ENCODE peak calls at places on chromosomes 6 and 20, in ten cellular contexts. One of them, this sample, is unnamed.

GRCh38 chr20:24917797-24918578 is 31.1 kb upstream of the CST7 start:
- DNase-seq in Panc1: peak
- DNase-seq in vagina: no peak
- DNase-seq in transverse colon: peak
- DNase-seq in nephron progenitor cell: peak
- DNase-seq in gastrocnemius medialis: no peak
- DNase-seq in pancreas: peak
- DNase-seq in mammary epithelial cell: peak
- DNase-seq in cardiac muscle cell: peak
- DNase-seq in IMR-90: peak
- DNase-seq in this sample: peak

GRCh38 chr6:9397981-9398559 is 962.7 kb upstream of the SLC35B3 start:
- DNase-seq in vagina: no peak
- DNase-seq in cardiac muscle cell: peak
- DNase-seq in transverse colon: peak
- DNase-seq in gastrocnemius medialis: no peak
- DNase-seq in mammary epithelial cell: no peak
- DNase-seq in IMR-90: no peak
- DNase-seq in pancreas: peak
- DNase-seq in nephron progenitor cell: no peak
- DNase-seq in Panc1: no peak
- DNase-seq in this sample: peak

GRCh38 chr6:10610289-10610688 is 84.1 kb downstream of the C6orf52 start:
- DNase-seq in Panc1: no peak
- DNase-seq in nephron progenitor cell: no peak
- DNase-seq in mammary epithelial cell: no peak
- DNase-seq in gastrocnemius medialis: no peak
- DNase-seq in vagina: no peak
- DNase-seq in pancreas: no peak
- DNase-seq in transverse colon: peak
- DNase-seq in cardiac muscle cell: no peak
- DNase-seq in IMR-90: peak
- DNase-seq in this sample: no peak

GRCh38 chr20:24045621-24046020 is 57.0 kb upstream of the GGTLC1 start:
- DNase-seq in transverse colon: no peak
- DNase-seq in pancreas: no peak
- DNase-seq in gastrocnemius medialis: no peak
- DNase-seq in nephron progenitor cell: no peak
- DNase-seq in mammary epithelial cell: no peak
- DNase-seq in IMR-90: no peak
- DNase-seq in vagina: no peak
- DNase-seq in Panc1: no peak
- DNase-seq in cardiac muscle cell: no peak
- DNase-seq in this sample: no peak

GRCh38 chr6:122734529-122735203 is 44.9 kb upstream of the FABP7 start:
- DNase-seq in mammary epithelial cell: no peak
- DNase-seq in pancreas: no peak
- DNase-seq in Panc1: no peak
- DNase-seq in vagina: no peak
- DNase-seq in transverse colon: no peak
- DNase-seq in IMR-90: no peak
- DNase-seq in nephron progenitor cell: no peak
- DNase-seq in cardiac muscle cell: no peak
- DNase-seq in gastrocnemius medialis: no peak
- DNase-seq in this sample: no peak

GRCh38 chr20:20083796-20084195 is 31.5 kb downstream of the CFAP61 start:
- DNase-seq in mammary epithelial cell: peak
- DNase-seq in nephron progenitor cell: no peak
- DNase-seq in cardiac muscle cell: peak
- DNase-seq in gastrocnemius medialis: no peak
- DNase-seq in IMR-90: peak
- DNase-seq in Panc1: peak
- DNase-seq in vagina: no peak
- DNase-seq in transverse colon: no peak
- DNase-seq in pancreas: no peak
- DNase-seq in this sample: no peak

GRCh38 chr6:22106445-22106844 is 190.4 kb downstream of the PRL start:
- DNase-seq in vagina: no peak
- DNase-seq in gastrocnemius medialis: no peak
- DNase-seq in Panc1: no peak
- DNase-seq in mammary epithelial cell: no peak
- DNase-seq in nephron progenitor cell: no peak
- DNase-seq in cardiac muscle cell: no peak
- DNase-seq in pancreas: no peak
- DNase-seq in transverse colon: no peak
- DNase-seq in IMR-90: no peak
- DNase-seq in this sample: no peak

GRCh38 chr6:110523461-110524021 is 47.1 kb upstream of the SLC22A16 start:
- DNase-seq in mammary epithelial cell: peak
- DNase-seq in pancreas: no peak
- DNase-seq in gastrocnemius medialis: no peak
- DNase-seq in transverse colon: no peak
- DNase-seq in IMR-90: no peak
- DNase-seq in cardiac muscle cell: no peak
- DNase-seq in vagina: no peak
- DNase-seq in nephron progenitor cell: no peak
- DNase-seq in Panc1: no peak
- DNase-seq in this sample: no peak

GRCh38 chr6:92893741-92894140 is 525.6 kb downstream of the EPHA7 start:
- DNase-seq in mammary epithelial cell: no peak
- DNase-seq in nephron progenitor cell: no peak
- DNase-seq in Panc1: no peak
- DNase-seq in transverse colon: no peak
- DNase-seq in gastrocnemius medialis: no peak
- DNase-seq in cardiac muscle cell: no peak
- DNase-seq in IMR-90: no peak
- DNase-seq in pancreas: no peak
- DNase-seq in vagina: no peak
- DNase-seq in this sample: no peak
- TF ChIP-seq CTCF in mammary epithelial cell: no peak
- TF ChIP-seq CTCF in nephron progenitor cell: no peak
- TF ChIP-seq CTCF in Panc1: no peak
- TF ChIP-seq CTCF in transverse colon: no peak
- TF ChIP-seq CTCF in gastrocnemius medialis: no peak
- TF ChIP-seq CTCF in cardiac muscle cell: no peak
- TF ChIP-seq CTCF in IMR-90: no peak
- TF ChIP-seq CTCF in pancreas: no peak
- TF ChIP-seq CTCF in vagina: no peak
- TF ChIP-seq CTCF in this sample: no peak

GRCh38 chr6:52284131-52284459 is 447 bp downstream of the MCM3 start:
- DNase-seq in nephron progenitor cell: peak
- DNase-seq in mammary epithelial cell: no peak
- DNase-seq in gastrocnemius medialis: no peak
- DNase-seq in IMR-90: peak
- DNase-seq in pancreas: peak
- DNase-seq in Panc1: no peak
- DNase-seq in vagina: no peak
- DNase-seq in transverse colon: peak
- DNase-seq in cardiac muscle cell: peak
- DNase-seq in this sample: peak

GRCh38 chr6:52286798-52287432 is 2.4 kb upstream of the MCM3 start:
- DNase-seq in mammary epithelial cell: peak
- DNase-seq in gastrocnemius medialis: no peak
- DNase-seq in IMR-90: peak
- DNase-seq in nephron progenitor cell: peak
- DNase-seq in pancreas: peak
- DNase-seq in transverse colon: peak
- DNase-seq in Panc1: peak
- DNase-seq in vagina: no peak
- DNase-seq in cardiac muscle cell: peak
- DNase-seq in this sample: peak

GRCh38 chr6:52283111-52283510 is 1.4 kb downstream of the MCM3 start:
- DNase-seq in nephron progenitor cell: no peak
- DNase-seq in vagina: no peak
- DNase-seq in gastrocnemius medialis: no peak
- DNase-seq in mammary epithelial cell: no peak
- DNase-seq in IMR-90: no peak
- DNase-seq in transverse colon: no peak
- DNase-seq in cardiac muscle cell: no peak
- DNase-seq in Panc1: no peak
- DNase-seq in pancreas: no peak
- DNase-seq in this sample: no peak

GRCh38 chr6:52285174-52286068 is 879 bp upstream of the MCM3 start:
- DNase-seq in gastrocnemius medialis: no peak
- DNase-seq in IMR-90: peak
- DNase-seq in Panc1: peak
- DNase-seq in pancreas: no peak
- DNase-seq in vagina: no peak
- DNase-seq in nephron progenitor cell: no peak
- DNase-seq in transverse colon: no peak
- DNase-seq in mammary epithelial cell: no peak
- DNase-seq in cardiac muscle cell: peak
- DNase-seq in this sample: no peak

DNA sequence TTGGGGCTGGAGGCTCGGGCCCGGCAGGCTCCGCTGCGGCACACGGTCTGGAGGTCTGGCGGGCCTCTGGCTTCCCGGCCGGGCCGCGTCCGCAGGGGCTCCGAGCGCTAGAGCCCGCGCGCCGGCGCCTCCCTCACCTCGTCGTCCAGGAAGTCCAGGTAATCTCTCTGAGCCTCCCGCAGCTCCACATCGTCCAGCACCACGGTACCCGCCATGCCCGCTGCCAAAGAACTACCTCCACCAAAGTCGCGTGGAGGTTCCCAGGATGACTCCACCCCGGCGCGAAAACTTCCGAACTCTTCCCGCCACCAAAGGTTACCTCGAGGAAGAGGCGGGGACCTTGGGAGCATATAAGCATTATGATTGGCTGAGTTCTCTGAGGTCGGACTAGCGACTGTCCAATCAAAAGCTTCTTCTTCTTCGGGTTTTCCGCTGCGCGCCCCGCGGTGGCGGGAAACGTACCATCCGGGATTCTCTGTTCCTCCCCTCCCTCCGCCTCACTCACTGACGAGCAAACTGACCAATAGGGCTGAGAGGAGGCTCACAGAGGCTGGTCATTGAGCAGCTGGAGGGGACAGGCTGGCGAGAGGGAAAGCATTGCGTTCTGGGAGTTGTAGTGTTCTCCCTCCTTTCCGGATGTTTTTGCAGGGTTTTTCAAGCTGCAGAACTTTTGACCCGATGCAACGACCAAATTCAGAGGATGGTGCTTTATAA is at the start of gene MCM3:
- DNase-seq in vagina: peak
- DNase-seq in Panc1: peak
- DNase-seq in cardiac muscle cell: peak
- DNase-seq in mammary epithelial cell: peak
- DNase-seq in IMR-90: peak
- DNase-seq in pancreas: peak
- DNase-seq in transverse colon: peak
- DNase-seq in nephron progenitor cell: peak
- DNase-seq in gastrocnemius medialis: peak
- DNase-seq in this sample: peak
- TF ChIP-seq CTCF in vagina: no peak
- TF ChIP-seq CTCF in Panc1: no peak
- TF ChIP-seq CTCF in cardiac muscle cell: no peak
- TF ChIP-seq CTCF in mammary epithelial cell: no peak
- TF ChIP-seq CTCF in IMR-90: peak
- TF ChIP-seq CTCF in pancreas: no peak
- TF ChIP-seq CTCF in transverse colon: no peak
- TF ChIP-seq CTCF in nephron progenitor cell: no peak
- TF ChIP-seq CTCF in gastrocnemius medialis: no peak
- TF ChIP-seq CTCF in this sample: peak

GRCh38 chr6:31157543-31158139 is at the start of gene CCHCR1:
- DNase-seq in IMR-90: no peak
- DNase-seq in transverse colon: no peak
- DNase-seq in mammary epithelial cell: no peak
- DNase-seq in pancreas: no peak
- DNase-seq in nephron progenitor cell: peak
- DNase-seq in Panc1: no peak
- DNase-seq in gastrocnemius medialis: no peak
- DNase-seq in cardiac muscle cell: peak
- DNase-seq in vagina: no peak
- DNase-seq in this sample: no peak

GRCh38 chr6:31158863-31159855 is 770 bp downstream of the TCF19 start:
- DNase-seq in mammary epithelial cell: peak
- DNase-seq in pancreas: no peak
- DNase-seq in transverse colon: no peak
- DNase-seq in cardiac muscle cell: no peak
- DNase-seq in Panc1: no peak
- DNase-seq in gastrocnemius medialis: no peak
- DNase-seq in nephron progenitor cell: peak
- DNase-seq in IMR-90: no peak
- DNase-seq in vagina: no peak
- DNase-seq in this sample: no peak

GRCh38 chr6:31161216-31162126 is 3.1 kb downstream of the TCF19 start:
- DNase-seq in nephron progenitor cell: no peak
- DNase-seq in pancreas: no peak
- DNase-seq in transverse colon: no peak
- DNase-seq in Panc1: no peak
- DNase-seq in mammary epithelial cell: no peak
- DNase-seq in vagina: no peak
- DNase-seq in IMR-90: no peak
- DNase-seq in gastrocnemius medialis: no peak
- DNase-seq in cardiac muscle cell: no peak
- DNase-seq in this sample: no peak

GRCh38 chr6:31156647-31157046 is 955 bp downstream of the CCHCR1 start:
- DNase-seq in IMR-90: no peak
- DNase-seq in mammary epithelial cell: no peak
- DNase-seq in nephron progenitor cell: no peak
- DNase-seq in pancreas: no peak
- DNase-seq in vagina: no peak
- DNase-seq in transverse colon: no peak
- DNase-seq in cardiac muscle cell: no peak
- DNase-seq in Panc1: no peak
- DNase-seq in gastrocnemius medialis: no peak
- DNase-seq in this sample: no peak

GRCh38 chr6:31158140-31158862 is at the start of gene TCF19:
- DNase-seq in cardiac muscle cell: peak
- DNase-seq in IMR-90: peak
- DNase-seq in nephron progenitor cell: peak
- DNase-seq in vagina: no peak
- DNase-seq in Panc1: peak
- DNase-seq in transverse colon: peak
- DNase-seq in gastrocnemius medialis: peak
- DNase-seq in pancreas: peak
- DNase-seq in mammary epithelial cell: peak
- DNase-seq in this sample: peak
- TF ChIP-seq CTCF in cardiac muscle cell: no peak
- TF ChIP-seq CTCF in IMR-90: no peak
- TF ChIP-seq CTCF in nephron progenitor cell: no peak
- TF ChIP-seq CTCF in vagina: no peak
- TF ChIP-seq CTCF in Panc1: no peak
- TF ChIP-seq CTCF in transverse colon: no peak
- TF ChIP-seq CTCF in gastrocnemius medialis: no peak
- TF ChIP-seq CTCF in pancreas: no peak
- TF ChIP-seq CTCF in mammary epithelial cell: no peak
- TF ChIP-seq CTCF in this sample: no peak

GRCh38 chr6:111563581-111563980 is 42.1 kb downstream of the TRAF3IP2 start:
- DNase-seq in cardiac muscle cell: no peak
- DNase-seq in IMR-90: no peak
- DNase-seq in Panc1: no peak
- DNase-seq in vagina: no peak
- DNase-seq in mammary epithelial cell: no peak
- DNase-seq in gastrocnemius medialis: no peak
- DNase-seq in transverse colon: no peak
- DNase-seq in pancreas: no peak
- DNase-seq in nephron progenitor cell: no peak
- DNase-seq in this sample: no peak

GRCh38 chr6:111566873-111567517 is 38.7 kb downstream of the TRAF3IP2 start:
- DNase-seq in transverse colon: no peak
- DNase-seq in cardiac muscle cell: no peak
- DNase-seq in gastrocnemius medialis: no peak
- DNase-seq in vagina: no peak
- DNase-seq in IMR-90: no peak
- DNase-seq in Panc1: no peak
- DNase-seq in nephron progenitor cell: peak
- DNase-seq in pancreas: no peak
- DNase-seq in mammary epithelial cell: peak
- DNase-seq in this sample: no peak

GRCh38 chr6:111566222-111566717 is 39.4 kb downstream of the TRAF3IP2 start:
- DNase-seq in vagina: no peak
- DNase-seq in Panc1: no peak
- DNase-seq in pancreas: no peak
- DNase-seq in nephron progenitor cell: no peak
- DNase-seq in mammary epithelial cell: no peak
- DNase-seq in IMR-90: peak
- DNase-seq in transverse colon: no peak
- DNase-seq in cardiac muscle cell: no peak
- DNase-seq in gastrocnemius medialis: no peak
- DNase-seq in this sample: no peak

GRCh38 chr6:111564482-111564945 is 41.2 kb downstream of the TRAF3IP2 start:
- DNase-seq in cardiac muscle cell: no peak
- DNase-seq in gastrocnemius medialis: peak
- DNase-seq in transverse colon: no peak
- DNase-seq in IMR-90: peak
- DNase-seq in pancreas: no peak
- DNase-seq in Panc1: no peak
- DNase-seq in vagina: no peak
- DNase-seq in nephron progenitor cell: no peak
- DNase-seq in mammary epithelial cell: peak
- DNase-seq in this sample: no peak

DNA sequence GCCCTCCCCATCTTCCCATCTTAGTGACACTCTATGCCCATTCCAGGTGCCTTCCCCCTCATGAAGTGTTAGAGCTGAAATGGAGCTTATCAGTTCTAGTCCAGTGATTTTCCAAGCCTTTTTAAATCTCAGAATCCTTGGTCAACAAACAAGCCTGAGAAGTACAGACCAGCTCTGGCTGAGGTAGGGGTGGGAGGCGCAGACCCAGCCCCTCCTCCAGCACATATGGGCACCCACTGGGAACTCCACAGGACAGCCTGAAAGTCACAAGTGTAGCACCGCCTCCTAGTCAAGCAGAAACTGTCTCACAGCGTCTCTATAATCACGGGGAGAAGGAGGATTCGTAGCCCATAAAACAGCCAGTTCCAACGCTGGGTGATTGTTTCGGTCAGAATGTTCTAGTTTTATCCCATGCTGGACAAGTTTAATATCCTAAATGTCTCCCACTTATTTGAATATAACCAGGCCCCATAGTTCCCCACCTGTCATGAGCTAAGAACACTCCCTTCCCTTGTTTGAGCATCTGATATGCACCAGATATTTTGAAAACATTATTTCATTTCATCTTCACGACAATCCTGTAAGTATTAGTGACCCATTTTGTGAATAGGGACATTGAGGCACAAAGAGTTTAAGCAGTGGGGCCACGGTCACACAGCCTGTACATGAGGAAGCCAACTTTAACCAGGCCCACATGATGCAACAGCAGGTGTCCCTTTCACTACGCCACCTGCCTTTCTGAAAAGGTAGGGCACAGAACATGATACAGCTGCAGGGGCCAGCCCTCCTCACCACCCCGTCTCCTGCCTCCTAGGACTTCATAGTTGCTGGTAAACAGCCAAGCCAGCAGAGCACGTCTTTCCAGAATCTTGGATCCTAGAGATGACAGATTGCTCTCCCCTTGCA is 40.1 kb downstream of the TRAF3IP2 start:
- DNase-seq in transverse colon: no peak
- DNase-seq in gastrocnemius medialis: no peak
- DNase-seq in nephron progenitor cell: no peak
- DNase-seq in vagina: no peak
- DNase-seq in mammary epithelial cell: no peak
- DNase-seq in Panc1: no peak
- DNase-seq in IMR-90: no peak
- DNase-seq in pancreas: no peak
- DNase-seq in cardiac muscle cell: no peak
- DNase-seq in this sample: no peak
- TF ChIP-seq CTCF in transverse colon: peak
- TF ChIP-seq CTCF in gastrocnemius medialis: peak
- TF ChIP-seq CTCF in nephron progenitor cell: no peak
- TF ChIP-seq CTCF in vagina: no peak
- TF ChIP-seq CTCF in mammary epithelial cell: peak
- TF ChIP-seq CTCF in Panc1: no peak
- TF ChIP-seq CTCF in IMR-90: no peak
- TF ChIP-seq CTCF in pancreas: peak
- TF ChIP-seq CTCF in cardiac muscle cell: no peak
- TF ChIP-seq CTCF in this sample: no peak